ENCODE peak calls at places on chromosomes 12 and 14, in four cellular contexts. B, S, L and H are unnamed samples.
A peak's percentile ranks its signal among the peaks of the same experiment; 100 is the strongest.

GRCh38 chr12:26029741-26030033 is 71.2 kb downstream of the RASSF8 start:
- DNase-seq in B (no peak), S (no peak), L (no peak), H (no peak)

GRCh38 chr14:91232052-91232451 is 12.5 kb downstream of the GPR68 start:
- DNase-seq in B (no peak), S (no peak), L (no peak), H (no peak)

GRCh38 chr14:79369359-79370332 is 841.7 kb downstream of the DIO2 start:
- DNase-seq in B (no peak), S (no peak), L (peak; percentile 92), H (no peak)

GRCh38 chr14:20418501-20418909 is 5.2 kb upstream of the TEP1 start:
- DNase-seq in B (no peak), S (no peak), L (no peak), H (no peak)

GRCh38 chr12:1873531-1874149 is 44.8 kb downstream of the CACNA2D4 start:
- DNase-seq in B (no peak), S (no peak), L (no peak), H (no peak)

GRCh38 chr12:125092108-125092871 is 27.1 kb downstream of the AACS start:
- DNase-seq in B (no peak), S (no peak), L (no peak), H (no peak)

GRCh38 chr12:64194333-64195149 is 27.6 kb downstream of the KICS2 start:
- DNase-seq in B (no peak), S (no peak), L (no peak), H (no peak)

GRCh38 chr12:71662861-71663560 is 637 bp downstream of the ZFC3H1 start:
- DNase-seq in B (peak; percentile 82), S (peak; percentile 32), L (no peak), H (peak; percentile 76)

GRCh38 chr12:2013111-2013510 is 8.9 kb upstream of the DCP1B start:
- DNase-seq in B (no peak), S (no peak), L (no peak), H (no peak)

GRCh38 chr14:74864193-74864592 is 11.8 kb downstream of the PROX2 start:
- DNase-seq in B (no peak), S (no peak), L (no peak), H (no peak)

GRCh38 chr12:131755305-131756113 is 44.6 kb downstream of the SFSWAP start:
- DNase-seq in B (no peak), S (no peak), L (no peak), H (no peak)

GRCh38 chr12:130787445-130788410 is 51.3 kb downstream of the STX2 start:
- DNase-seq in B (no peak), S (no peak), L (no peak), H (no peak)

GRCh38 chr14:35261774-35262173 is 30.4 kb upstream of the PSMA6 start:
- DNase-seq in B (no peak), S (no peak), L (no peak), H (no peak)

GRCh38 chr14:75577724-75578098 is 709 bp upstream of the FLVCR2 start:
- DNase-seq in B (peak; percentile 90), S (peak; percentile 83), L (peak; percentile 55), H (peak; percentile 92)

GRCh38 chr14:67722293-67722692 is 20.6 kb downstream of the RDH12 start:
- DNase-seq in B (no peak), S (peak; percentile 28), L (no peak), H (no peak)

GRCh38 chr14:92945959-92946846 is 23.3 kb downstream of the CHGA start:
- DNase-seq in B (peak; percentile 75), S (no peak), L (no peak), H (no peak)

GRCh38 chr12:108779998-108780688 is 48.8 kb upstream of the CORO1C start:
- DNase-seq in B (no peak), S (no peak), L (no peak), H (no peak)

GRCh38 chr12:15584366-15585041 is 204.7 kb downstream of the EPS8 start:
- DNase-seq in B (no peak), S (no peak), L (no peak), H (no peak)

GRCh38 chr12:47987411-47988072 is 16.7 kb downstream of the COL2A1 start:
- DNase-seq in B (peak; percentile 51), S (no peak), L (no peak), H (no peak)

GRCh38 chr12:47824198-47824597 is 4.5 kb upstream of the HDAC7 start:
- DNase-seq in B (no peak), S (no peak), L (no peak), H (no peak)

GRCh38 chr14:58690801-58691516 is 53.2 kb downstream of the DACT1 start:
- DNase-seq in B (no peak), S (no peak), L (no peak), H (peak; percentile 39)

GRCh38 chr14:77120771-77121743 is 20.5 kb downstream of the ZDHHC22 start:
- DNase-seq in B (no peak), S (no peak), L (no peak), H (no peak)

GRCh38 chr12:61993734-61994345 is 266.4 kb upstream of the USP15 start:
- DNase-seq in B (no peak), S (no peak), L (no peak), H (no peak)

GRCh38 chr12:90280033-90280432 is 571.4 kb upstream of the ATP2B1 start:
- DNase-seq in B (no peak), S (no peak), L (peak; percentile 16), H (no peak)

GRCh38 chr12:53289891-53290290 is 5.5 kb upstream of the PFDN5 start:
- DNase-seq in B (no peak), S (no peak), L (no peak), H (no peak)

DNA sequence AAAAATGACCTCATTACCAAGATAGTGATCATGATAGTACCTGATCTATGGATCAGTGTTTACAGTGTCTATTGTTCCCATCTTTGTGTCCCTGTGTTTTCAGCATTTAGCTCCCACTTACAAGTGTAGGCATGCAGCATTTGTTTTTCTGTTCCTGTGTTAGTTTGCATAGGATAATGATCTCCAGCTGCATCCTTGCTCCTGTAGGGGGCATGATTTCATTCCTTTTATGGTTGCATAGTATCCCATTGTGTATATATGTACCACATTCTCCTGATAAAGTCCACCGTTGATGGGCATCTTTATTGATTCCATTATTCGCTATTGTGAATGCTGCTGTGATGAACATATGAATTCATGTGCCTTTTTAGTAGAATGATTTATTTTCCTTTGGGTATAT is 215.4 kb upstream of the NAV3 start:
- DNase-seq in B (no peak), S (no peak), L (no peak), H (no peak)
- TF ChIP-seq CTCF in B (no peak), S (no peak), L (no peak), H (no peak)

GRCh38 chr12:7108042-7108927 is 729 bp downstream of the C1RL start:
- DNase-seq in B (peak; percentile 88), S (peak; percentile 50), L (no peak), H (peak; percentile 87)
- H3K27ac ChIP-seq in B (peak overlapping the region; percentile 97), S (peak overlapping the region; percentile 88), L (peak overlapping the region; percentile 96), H (peak overlapping the region; percentile 97)

DNA sequence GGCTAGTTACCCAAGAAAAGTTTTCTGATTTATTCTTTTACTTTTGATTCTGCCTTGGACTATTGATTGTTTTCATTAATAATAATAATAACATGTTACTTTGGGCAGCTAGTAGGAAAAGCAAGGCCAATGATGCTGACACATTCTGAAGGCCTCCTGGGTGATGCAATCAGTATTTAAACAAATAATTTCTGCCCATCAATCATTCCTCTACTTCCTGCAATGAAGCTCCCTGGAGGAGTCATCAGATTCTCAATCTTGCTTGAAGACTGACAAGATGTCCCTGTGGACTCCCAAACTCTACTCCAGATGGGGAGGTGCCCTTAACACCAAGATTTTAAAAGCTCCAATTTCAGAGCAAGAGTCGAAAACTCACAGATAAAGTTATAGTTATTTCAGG is at the start of gene SPX:
- DNase-seq in B (no peak), S (no peak), L (no peak), H (no peak)
- H3K4me3 ChIP-seq in B (peak within 1 kb of the TSS; percentile 55), S (peak within 1 kb of the TSS; percentile 65), L (no peak within 1 kb of the TSS), H (peak within 1 kb of the TSS; percentile 37)

GRCh38 chr14:99885649-99885958 is 92.4 kb downstream of the EML1 start:
- DNase-seq in B (no peak), S (no peak), L (no peak), H (no peak)
- TF ChIP-seq CTCF in B (no peak), S (no peak), L (no peak), H (no peak)